ENCODE peak calls at places on chromosomes 16 and 17, in four cellular contexts. B is stromal cell of bone marrow, C is NCI-H1048, L is NCI-H1436. Z is an unnamed sample.

GRCh38 chr17:35056013-35056412 is 7.5 kb downstream of the RFFL start:
- DNase-seq in B (no peak), C (no peak), L (no peak), Z (no peak)

GRCh38 chr17:76881408-76881807 is 13.2 kb downstream of the MGAT5B start:
- DNase-seq in B (no peak), C (no peak), L (no peak), Z (no peak)

GRCh38 chr17:7317161-7317803 is 2.1 kb upstream of the GPS2 start:
- DNase-seq in B (no peak), C (no peak), L (no peak), Z (no peak)

GRCh38 chr16:3879887-3880564 is 487 bp downstream of the CREBBP start:
- DNase-seq in B (peak; percentile 36), C (no peak), L (peak; percentile 62), Z (no peak)

GRCh38 chr16:67100569-67101300 is 9.0 kb upstream of the PHAF1 start:
- DNase-seq in B (no peak), C (no peak), L (peak; percentile 4), Z (no peak)

GRCh38 chr16:25110392-25110947 is 1.1 kb upstream of the LCMT1 start:
- DNase-seq in B (no peak), C (no peak), L (no peak), Z (no peak)

GRCh38 chr17:64498308-64499203 is 1.7 kb upstream of the POLG2 start:
- DNase-seq in B (no peak), C (no peak), L (no peak), Z (no peak)

GRCh38 chr16:57637965-57638364 is 9.5 kb downstream of the ADGRG1 start:
- DNase-seq in B (no peak), C (no peak), L (no peak), Z (no peak)

GRCh38 chr16:17590711-17591654 is 120.2 kb upstream of the XYLT1 start:
- DNase-seq in B (peak; percentile 55), C (no peak), L (no peak), Z (no peak)

GRCh38 chr16:19289805-19290490 is 4.4 kb downstream of the CLEC19A start:
- DNase-seq in B (no peak), C (no peak), L (no peak), Z (no peak)

GRCh38 chr16:85511938-85512551 is 101.1 kb upstream of the GSE1 start:
- DNase-seq in B (no peak), C (no peak), L (no peak), Z (no peak)

GRCh38 chr16:67673712-67674580 is 7.3 kb downstream of the C16orf86 start:
- DNase-seq in B (no peak), C (no peak), L (no peak), Z (no peak)

GRCh38 chr16:85844786-85845185 is 45.3 kb downstream of the COX4I1 start:
- DNase-seq in B (no peak), C (no peak), L (no peak), Z (no peak)

GRCh38 chr17:43212641-43213490 is 1.2 kb downstream of the TMEM106A start:
- DNase-seq in B (no peak), C (no peak), L (no peak), Z (no peak)

GRCh38 chr16:79463839-79464238 is 136.7 kb downstream of the MAF start:
- DNase-seq in B (no peak), C (no peak), L (no peak), Z (no peak)

GRCh38 chr17:70011750-70012149 is 63.3 kb upstream of the KCNJ16 start:
- DNase-seq in B (no peak), C (no peak), L (no peak), Z (no peak)

GRCh38 chr16:88885693-88886253 is 19.3 kb upstream of the PABPN1L start:
- DNase-seq in B (no peak), C (no peak), L (no peak), Z (no peak)

GRCh38 chr16:69706256-69706974 is 19.9 kb downstream of the NQO1 start:
- DNase-seq in B (no peak), C (no peak), L (no peak), Z (no peak)

GRCh38 chr16:88375236-88376052 is 7.3 kb upstream of the ZNF469 start:
- DNase-seq in B (no peak), C (no peak), L (no peak), Z (no peak)

GRCh38 chr17:62705781-62706597 is 78.5 kb downstream of the MRC2 start:
- DNase-seq in B (no peak), C (no peak), L (no peak), Z (no peak)

GRCh38 chr17:62692721-62693431 is 65.4 kb downstream of the MRC2 start:
- DNase-seq in B (no peak), C (no peak), L (peak; percentile 25), Z (no peak)

GRCh38 chr17:46979023-46979870 is at the start of gene RPRML:
- DNase-seq in B (no peak), C (no peak), L (peak; percentile 41), Z (peak; percentile 26)

GRCh38 chr17:76872221-76872873 is 4.1 kb downstream of the MGAT5B start:
- DNase-seq in B (peak; percentile 78), C (no peak), L (no peak), Z (no peak)

GRCh38 chr17:6257339-6257738 is 177.6 kb downstream of the AIPL1 start:
- DNase-seq in B (no peak), C (no peak), L (no peak), Z (no peak)

GRCh38 chr16:86798247-86799041 is 220.1 kb downstream of the FOXL1 start:
- DNase-seq in B (no peak), C (no peak), L (no peak), Z (no peak)

GRCh38 chr17:60087882-60088669 is 9.4 kb upstream of the HEATR6 start:
- DNase-seq in B (no peak), C (no peak), L (no peak), Z (no peak)

GRCh38 chr16:1787322-1788094 is 4.7 kb downstream of the NUBP2 start:
- DNase-seq in B (no peak), C (no peak), L (no peak), Z (no peak)

GRCh38 chr16:4263504-4264436 is 9.1 kb downstream of the TFAP4 start:
- DNase-seq in B (peak; percentile 82), C (no peak), L (no peak), Z (no peak)

GRCh38 chr17:38922538-38923291 is 2.7 kb upstream of the LASP1NB start:
- DNase-seq in B (peak; percentile 38), C (no peak), L (peak; percentile 5), Z (no peak)

GRCh38 chr16:11306997-11307638 is 26.0 kb upstream of the PRM1 start:
- DNase-seq in B (no peak), C (no peak), L (no peak), Z (no peak)

GRCh38 chr17:66468241-66469087 is 166.1 kb downstream of the PRKCA start:
- DNase-seq in B (no peak), C (no peak), L (no peak), Z (no peak)